ENCODE peak calls at places on chromosomes 5 and 9, in ten cellular contexts. G is activated T-helper 2 cell treated with anti-CD3 and anti-CD28 coated beads, Interferon-gamma antibody, Interleukin-2, Interleukin-4, amounts not matched to agents 10 μg/mL and 5 μg/mL and 100 μg/mL, durations not matched to agents 14 hours and 24 hours and 36 hours; Z is iris pigment epithelial cell; E is left colon; H is fibroblast of mammary gland; J is heart right ventricle; I is GM13976; W is H4; A is Kasumi-1; O is activated CD8-positive, alpha-beta memory T cell treated with anti-CD3 and anti-CD28 coated beads, Interleukin-2, amount 50 U/mL, for 48 hours. U is an unnamed sample.

GRCh38 chr5:142296914-142297417 is 27.9 kb downstream of the SPRY4 start:
- DNase-seq in G (no peak), Z (peak; percentile 57), E (no peak), H (no peak), J (peak; percentile 86), I (no peak), W (peak; percentile 86), A (no peak), O (no peak), U (no peak)

GRCh38 chr9:117705386-117705785 is 1.2 kb downstream of the TLR4 start:
- DNase-seq in G (no peak), Z (no peak), E (no peak), H (no peak), J (no peak), I (no peak), W (no peak), A (no peak), O (no peak), U (no peak)

GRCh38 chr9:35691325-35691631 is 1.6 kb upstream of the TPM2 start:
- DNase-seq in G (no peak), Z (no peak), E (no peak), H (no peak), J (no peak), I (no peak), W (no peak), A (no peak), O (no peak), U (no peak)

GRCh38 chr5:68562308-68562707 is 346.8 kb downstream of the PIK3R1 start:
- DNase-seq in G (no peak), Z (peak; percentile 75), E (peak; percentile 15), H (peak; percentile 58), J (peak; percentile 68), I (no peak), W (peak; percentile 72), A (peak; percentile 4), O (no peak), U (no peak)

GRCh38 chr9:136533775-136534157 is 12.1 kb downstream of the NOTCH1 start:
- DNase-seq in G (peak; percentile 73), Z (no peak), E (peak; percentile 65), H (no peak), J (no peak), I (no peak), W (no peak), A (peak; percentile 45), O (peak; percentile 89), U (no peak)

GRCh38 chr5:177453852-177454396 is 7.3 kb downstream of the PRR7 start:
- DNase-seq in G (no peak), Z (no peak), E (peak; percentile 59), H (no peak), J (no peak), I (no peak), W (no peak), A (no peak), O (no peak), U (peak; percentile 47)

GRCh38 chr5:55903121-55903701 is 52.1 kb downstream of the IL31RA start:
- DNase-seq in G (peak; percentile 70), Z (peak; percentile 81), E (no peak), H (peak; percentile 19), J (no peak), I (peak; percentile 82), W (peak; percentile 48), A (peak; percentile 33), O (peak; percentile 84), U (no peak)

GRCh38 chr9:113771199-113771598 is 104.9 kb upstream of the ZNF618 start:
- DNase-seq in G (no peak), Z (no peak), E (no peak), H (no peak), J (no peak), I (no peak), W (no peak), A (no peak), O (no peak), U (no peak)

GRCh38 chr5:40911278-40911677 is 2.0 kb downstream of the C7 start:
- DNase-seq in G (no peak), Z (no peak), E (no peak), H (no peak), J (no peak), I (no peak), W (no peak), A (no peak), O (no peak), U (no peak)

GRCh38 chr9:970310-971002 is 6.0 kb upstream of the DMRT3 start:
- DNase-seq in G (no peak), Z (no peak), E (no peak), H (no peak), J (no peak), I (peak; percentile 29), W (no peak), A (no peak), O (no peak), U (no peak)

GRCh38 chr5:135491552-135492318 is 39.6 kb upstream of the TIFAB start:
- DNase-seq in G (no peak), Z (no peak), E (no peak), H (no peak), J (no peak), I (no peak), W (no peak), A (no peak), O (no peak), U (no peak)

GRCh38 chr5:95644351-95645042 is 2.1 kb upstream of the RFESD start:
- DNase-seq in G (peak; percentile 33), Z (peak; percentile 73), E (peak; percentile 50), H (peak; percentile 67), J (no peak), I (peak; percentile 44), W (peak; percentile 76), A (peak; percentile 76), O (no peak), U (peak; percentile 52)

GRCh38 chr9:18457498-18457897 is 16.5 kb upstream of the ADAMTSL1 start:
- DNase-seq in G (no peak), Z (no peak), E (no peak), H (peak; percentile 38), J (no peak), I (no peak), W (no peak), A (no peak), O (no peak), U (no peak)

GRCh38 chr9:133958756-133959155 is 33.4 kb downstream of the VAV2 start:
- DNase-seq in G (no peak), Z (no peak), E (no peak), H (no peak), J (no peak), I (peak; percentile 82), W (no peak), A (no peak), O (no peak), U (no peak)

GRCh38 chr5:106171132-106171531 is 1499.6 kb downstream of the EFNA5 start:
- DNase-seq in G (no peak), Z (peak; percentile 14), E (no peak), H (no peak), J (no peak), I (no peak), W (no peak), A (no peak), O (no peak), U (no peak)

GRCh38 chr9:97527626-97528528 is 26.4 kb downstream of the TMOD1 start:
- DNase-seq in G (no peak), Z (no peak), E (no peak), H (no peak), J (no peak), I (no peak), W (no peak), A (no peak), O (no peak), U (no peak)

GRCh38 chr9:4297795-4298254 is 2.0 kb downstream of the GLIS3 start:
- DNase-seq in G (peak; percentile 33), Z (peak; percentile 89), E (peak; percentile 68), H (peak; percentile 72), J (peak; percentile 52), I (peak; percentile 60), W (peak; percentile 44), A (peak; percentile 15), O (peak; percentile 70), U (peak; percentile 33)

GRCh38 chr9:71984388-71985069 is 73.1 kb downstream of the C9orf85 start:
- DNase-seq in G (no peak), Z (peak; percentile 65), E (peak; percentile 25), H (peak; percentile 63), J (peak; percentile 64), I (no peak), W (peak; percentile 31), A (no peak), O (no peak), U (no peak)

GRCh38 chr9:110536802-110537201 is 42.7 kb downstream of the SVEP1 start:
- DNase-seq in G (no peak), Z (peak; percentile 89), E (no peak), H (peak; percentile 95), J (no peak), I (no peak), W (no peak), A (no peak), O (no peak), U (no peak)

GRCh38 chr5:75053286-75054109 is 1.1 kb upstream of the GCNT4 start:
- DNase-seq in G (peak; percentile 36), Z (peak; percentile 80), E (peak; percentile 69), H (peak; percentile 83), J (peak; percentile 46), I (no peak), W (peak; percentile 28), A (peak; percentile 54), O (peak; percentile 78), U (peak; percentile 5)

U was measured in germinal center.